ENCODE peak calls at places on chromosome 7, in seven cellular contexts. B, C, O, G, D, W and H are unnamed samples.

GRCh38 chr7:39613577-39613976 is 9.8 kb upstream of the RALA start:
- DNase-seq in O (no peak), D (no peak), B (no peak), G (no peak), C (no peak), W (no peak), H (peak; percentile 60)

GRCh38 chr7:3404490-3404889 is 103.4 kb downstream of the SDK1 start:
- DNase-seq in B (no peak), D (no peak), G (no peak), O (peak; percentile 78), W (no peak), C (no peak), H (peak; percentile 1)

GRCh38 chr7:118312051-118312450 is 87.5 kb downstream of the ANKRD7 start:
- DNase-seq in G (no peak), C (no peak), W (no peak), D (no peak), O (no peak), B (no peak), H (no peak)

GRCh38 chr7:151758994-151759540 is 117.8 kb downstream of the PRKAG2 start:
- DNase-seq in O (no peak), B (no peak), D (no peak), G (no peak), W (no peak), C (no peak), H (no peak)

GRCh38 chr7:55118426-55118825 is 99.6 kb downstream of the EGFR start:
- DNase-seq in B (no peak), D (no peak), W (no peak), C (no peak), O (no peak), G (no peak), H (no peak)

GRCh38 chr7:6284055-6284400 is 11.6 kb upstream of the CYTH3 start:
- DNase-seq in B (no peak), C (no peak), O (no peak), W (no peak), G (no peak), D (no peak), H (peak; percentile 69)

GRCh38 chr7:27933691-27934565 is 194.0 kb downstream of the TAX1BP1 start:
- DNase-seq in D (no peak), O (no peak), B (peak; percentile 57), W (no peak), G (no peak), C (no peak), H (peak; percentile 68)

GRCh38 chr7:93890041-93890463 is 501 bp downstream of the TFPI2 start:
- DNase-seq in C (no peak), D (peak; percentile 50), W (no peak), B (peak; percentile 60), G (no peak), O (peak; percentile 40), H (peak; percentile 27)

GRCh38 chr7:24702674-24703235 is 54.5 kb downstream of the GSDME start:
- DNase-seq in O (no peak), W (no peak), C (no peak), B (peak; percentile 13), D (no peak), G (no peak), H (peak; percentile 18)

GRCh38 chr7:116809636-116810266 is 52.6 kb upstream of the CAPZA2 start:
- DNase-seq in G (no peak), C (peak; percentile 34), D (peak; percentile 18), B (peak; percentile 29), W (no peak), O (peak; percentile 82), H (peak; percentile 72)

GRCh38 chr7:157016352-157017041 is 6.0 kb upstream of the MNX1 start:
- DNase-seq in C (no peak), O (peak; percentile 18), W (peak; percentile 38), B (peak; percentile 74), G (no peak), D (no peak), H (no peak)

GRCh38 chr7:97064972-97065587 is 40.4 kb upstream of the DLX5 start:
- DNase-seq in G (no peak), D (peak; percentile 14), W (no peak), O (peak; percentile 71), C (peak; percentile 44), B (peak; percentile 71), H (peak; percentile 53)

GRCh38 chr7:18499407-18500197 is 4.1 kb downstream of the HDAC9 start:
- DNase-seq in B (no peak), G (no peak), O (no peak), C (no peak), D (peak; percentile 39), W (no peak), H (no peak)

GRCh38 chr7:158740657-158741293 is 36.2 kb upstream of the NCAPG2 start:
- DNase-seq in O (no peak), G (no peak), W (no peak), D (no peak), C (no peak), B (no peak), H (peak; percentile 80)

GRCh38 chr7:102152672-102153585 is 133.7 kb upstream of the SH2B2 start:
- DNase-seq in W (no peak), G (no peak), C (no peak), D (no peak), B (peak; percentile 88), O (no peak), H (peak; percentile 46)

GRCh38 chr7:47428780-47429472 is 153.0 kb downstream of the TNS3 start:
- DNase-seq in D (no peak), W (no peak), B (no peak), O (no peak), C (no peak), G (no peak), H (no peak)

GRCh38 chr7:121107923-121108498 is 119.5 kb downstream of the CPED1 start:
- DNase-seq in D (no peak), G (no peak), O (peak; percentile 65), W (no peak), B (peak; percentile 2), C (peak; percentile 59), H (peak; percentile 78)

GRCh38 chr7:95470452-95470851 is 15.3 kb upstream of the ASB4 start:
- DNase-seq in G (no peak), B (no peak), O (peak; percentile 75), C (no peak), W (no peak), D (peak; percentile 54), H (no peak)

GRCh38 chr7:68699090-68699711 is 899.1 kb upstream of the AUTS2 start:
- DNase-seq in W (no peak), D (no peak), B (no peak), G (no peak), O (no peak), C (no peak), H (peak; percentile 88)

GRCh38 chr7:3605222-3605621 is 304.2 kb downstream of the SDK1 start:
- DNase-seq in G (no peak), D (no peak), B (no peak), O (no peak), W (no peak), C (no peak), H (no peak)

GRCh38 chr7:142438235-142438922 is 180.5 kb upstream of the PRSS58 start:
- DNase-seq in B (peak; percentile 74), W (no peak), O (no peak), C (peak; percentile 37), G (peak; percentile 19), D (peak; percentile 57), H (peak; percentile 70)

GRCh38 chr7:102044641-102044983 is 227.2 kb downstream of the CUX1 start:
- DNase-seq in G (no peak), C (no peak), B (no peak), W (no peak), O (no peak), D (no peak), H (no peak)

GRCh38 chr7:7696458-7697119 is 21.8 kb downstream of the RPA3 start:
- DNase-seq in G (no peak), D (peak; percentile 44), C (no peak), O (no peak), W (no peak), B (no peak), H (peak; percentile 44)

GRCh38 chr7:157309990-157310668 is 26.7 kb upstream of the DNAJB6 start:
- DNase-seq in C (no peak), B (peak; percentile 84), G (no peak), D (no peak), O (no peak), W (no peak), H (peak; percentile 98)

GRCh38 chr7:127935847-127936376 is 95.3 kb downstream of the LRRC4 start:
- DNase-seq in O (no peak), C (no peak), B (no peak), G (no peak), W (no peak), D (no peak), H (no peak)

GRCh38 chr7:20107582-20107981 is 109.6 kb downstream of the MACC1 start:
- DNase-seq in B (no peak), C (no peak), W (no peak), O (no peak), D (no peak), G (no peak), H (no peak)

GRCh38 chr7:26686448-26686981 is 177.9 kb downstream of the SKAP2 start:
- DNase-seq in B (peak; percentile 32), O (peak; percentile 61), C (peak; percentile 27), G (no peak), W (no peak), D (peak; percentile 9), H (peak; percentile 54)

GRCh38 chr7:3336042-3336665 is 35.1 kb downstream of the SDK1 start:
- DNase-seq in G (no peak), D (no peak), B (no peak), C (no peak), W (no peak), O (peak; percentile 57), H (no peak)

GRCh38 chr7:106795171-106795876 is 69.8 kb upstream of the PIK3CG start:
- DNase-seq in D (no peak), O (no peak), B (no peak), G (no peak), C (no peak), W (no peak), H (no peak)

GRCh38 chr7:17392846-17393245 is 94.4 kb downstream of the AHR start:
- DNase-seq in W (no peak), B (no peak), D (no peak), G (no peak), C (no peak), O (no peak), H (peak; percentile 85)

GRCh38 chr7:132782777-132783633 is 206.7 kb upstream of the PLXNA4 start:
- DNase-seq in O (peak; percentile 41), D (no peak), B (no peak), G (no peak), W (no peak), C (no peak), H (peak; percentile 85)

GRCh38 chr7:69620063-69620462 is 21.8 kb downstream of the AUTS2 start:
- DNase-seq in C (no peak), O (peak; percentile 16), D (no peak), B (no peak), W (no peak), G (no peak), H (no peak)

GRCh38 chr7:590731-591551 is 71.3 kb upstream of the PDGFA start:
- DNase-seq in D (peak; percentile 31), C (no peak), O (no peak), B (no peak), W (no peak), G (no peak), H (peak; percentile 46)

GRCh38 chr7:106866298-106867281 is 1.5 kb downstream of the PIK3CG start:
- DNase-seq in C (no peak), G (no peak), B (no peak), O (no peak), D (no peak), W (no peak), H (no peak)

GRCh38 chr7:43761919-43762318 is 3.4 kb downstream of the BLVRA start:
- DNase-seq in O (no peak), G (no peak), C (no peak), B (no peak), W (no peak), D (no peak), H (no peak)

GRCh38 chr7:44966731-44967538 is 11.9 kb downstream of the MYO1G start:
- DNase-seq in W (no peak), D (no peak), O (no peak), G (no peak), C (no peak), B (peak; percentile 61), H (no peak)